ENCODE peak calls at places on chromosomes 6 and 20, in four cellular contexts. B is tibial nerve; A is T-helper 1 cell; T is stimulated activated CD4-positive, alpha-beta T cell treated with anti-CD3 and anti-CD28 coated beads, Interleukin-2, amount 100 ng/mL, for 48 hours. X is an unnamed sample.

GRCh38 chr6:142771162-142771561 is 173.8 kb downstream of the HIVEP2 start:
- DNase-seq in T (no peak), B (no peak), A (no peak), X (no peak)

GRCh38 chr6:17687136-17687535 is 19.6 kb downstream of the NUP153 start:
- DNase-seq in A (no peak), B (no peak), T (no peak), X (no peak)

GRCh38 chr6:39777661-39778060 is 14.5 kb upstream of the DAAM2 start:
- DNase-seq in T (no peak), A (no peak), B (no peak), X (no peak)

GRCh38 chr6:56689114-56689513 is 46.4 kb upstream of the DST start:
- DNase-seq in B (no peak), A (no peak), T (no peak), X (no peak)

GRCh38 chr20:60903325-60903958 is 348.6 kb upstream of the CDH4 start:
- DNase-seq in A (no peak), T (no peak), B (no peak), X (no peak)

GRCh38 chr6:138607478-138608433 is 108.5 kb upstream of the NHSL1 start:
- DNase-seq in T (no peak), B (no peak), A (no peak), X (no peak)

GRCh38 chr6:35585688-35586087 is 73.0 kb upstream of the TULP1 start:
- DNase-seq in T (no peak), B (no peak), A (no peak), X (no peak)

GRCh38 chr20:23205221-23205620 is 119.1 kb upstream of the CD93 start:
- DNase-seq in T (no peak), A (no peak), B (no peak), X (no peak)

GRCh38 chr20:45405566-45406259 is 2.4 kb upstream of the DBNDD2 start:
- DNase-seq in T (no peak), A (no peak), B (no peak), X (no peak)

GRCh38 chr6:24603241-24603640 is 42.8 kb downstream of the KIAA0319 start:
- DNase-seq in A (no peak), B (no peak), T (no peak), X (no peak)

GRCh38 chr6:158396136-158396535 is 83.9 kb downstream of the TULP4 start:
- DNase-seq in A (no peak), B (no peak), T (no peak), X (no peak)

X was measured in breast epithelium.